ENCODE peak calls at places on chromosomes 6 and 20, in six cellular contexts. One of them, this sample, is unnamed.

GRCh38 chr6:112665815-112666214 is 318.7 kb downstream of the RFPL4B start:
- DNase-seq in RWPE1: no peak
- DNase-seq in progenitor cell of endocrine pancreas: no peak
- DNase-seq in BJ: peak
- DNase-seq in left ventricle myocardium inferior: no peak
- DNase-seq in choroid plexus epithelial cell: peak
- DNase-seq in this sample: no peak

GRCh38 chr20:19108181-19108580 is 104.3 kb upstream of the SLC24A3 start:
- DNase-seq in RWPE1: no peak
- DNase-seq in left ventricle myocardium inferior: no peak
- DNase-seq in choroid plexus epithelial cell: no peak
- DNase-seq in progenitor cell of endocrine pancreas: no peak
- DNase-seq in BJ: no peak
- DNase-seq in this sample: no peak

GRCh38 chr6:134757911-134758361 is 192.0 kb downstream of the ALDH8A1 start:
- DNase-seq in RWPE1: peak
- DNase-seq in left ventricle myocardium inferior: no peak
- DNase-seq in progenitor cell of endocrine pancreas: no peak
- DNase-seq in choroid plexus epithelial cell: no peak
- DNase-seq in BJ: no peak
- DNase-seq in this sample: no peak

GRCh38 chr20:1265226-1265915 is 723 bp upstream of the SNPH start:
- DNase-seq in choroid plexus epithelial cell: no peak
- DNase-seq in RWPE1: no peak
- DNase-seq in progenitor cell of endocrine pancreas: no peak
- DNase-seq in left ventricle myocardium inferior: no peak
- DNase-seq in BJ: no peak
- DNase-seq in this sample: no peak

GRCh38 chr6:1554241-1554880 is 55.4 kb upstream of the FOXC1 start:
- DNase-seq in left ventricle myocardium inferior: no peak
- DNase-seq in BJ: no peak
- DNase-seq in progenitor cell of endocrine pancreas: no peak
- DNase-seq in choroid plexus epithelial cell: peak
- DNase-seq in RWPE1: peak
- DNase-seq in this sample: no peak

GRCh38 chr6:90290991-90291390 is 5.7 kb downstream of the BACH2 start:
- DNase-seq in RWPE1: no peak
- DNase-seq in progenitor cell of endocrine pancreas: no peak
- DNase-seq in left ventricle myocardium inferior: no peak
- DNase-seq in choroid plexus epithelial cell: no peak
- DNase-seq in BJ: no peak
- DNase-seq in this sample: no peak

GRCh38 chr6:128111096-128111495 is 210.2 kb upstream of the THEMIS start:
- DNase-seq in BJ: no peak
- DNase-seq in progenitor cell of endocrine pancreas: no peak
- DNase-seq in left ventricle myocardium inferior: no peak
- DNase-seq in RWPE1: no peak
- DNase-seq in choroid plexus epithelial cell: peak
- DNase-seq in this sample: no peak

GRCh38 chr20:9246731-9247130 is 177.8 kb downstream of the PLCB4 start:
- DNase-seq in left ventricle myocardium inferior: no peak
- DNase-seq in RWPE1: no peak
- DNase-seq in progenitor cell of endocrine pancreas: no peak
- DNase-seq in BJ: no peak
- DNase-seq in choroid plexus epithelial cell: no peak
- DNase-seq in this sample: no peak

GRCh38 chr20:40563296-40563950 is 125.6 kb downstream of the MAFB start:
- DNase-seq in RWPE1: peak
- DNase-seq in progenitor cell of endocrine pancreas: no peak
- DNase-seq in choroid plexus epithelial cell: peak
- DNase-seq in left ventricle myocardium inferior: no peak
- DNase-seq in BJ: no peak
- DNase-seq in this sample: no peak

GRCh38 chr6:157755032-157755751 is 67.9 kb upstream of the SNX9 start:
- DNase-seq in BJ: peak
- DNase-seq in left ventricle myocardium inferior: no peak
- DNase-seq in progenitor cell of endocrine pancreas: no peak
- DNase-seq in choroid plexus epithelial cell: peak
- DNase-seq in RWPE1: no peak
- DNase-seq in this sample: no peak

GRCh38 chr6:34491091-34491430 is 25.2 kb downstream of the PACSIN1 start:
- DNase-seq in choroid plexus epithelial cell: peak
- DNase-seq in progenitor cell of endocrine pancreas: no peak
- DNase-seq in left ventricle myocardium inferior: no peak
- DNase-seq in RWPE1: no peak
- DNase-seq in BJ: no peak
- DNase-seq in this sample: no peak

GRCh38 chr6:2554651-2555050 is 196.1 kb downstream of the MYLK4 start:
- DNase-seq in RWPE1: peak
- DNase-seq in choroid plexus epithelial cell: no peak
- DNase-seq in BJ: no peak
- DNase-seq in progenitor cell of endocrine pancreas: no peak
- DNase-seq in left ventricle myocardium inferior: no peak
- DNase-seq in this sample: no peak

GRCh38 chr6:25250878-25251277 is 28.3 kb upstream of the CARMIL1 start:
- DNase-seq in choroid plexus epithelial cell: peak
- DNase-seq in progenitor cell of endocrine pancreas: no peak
- DNase-seq in RWPE1: peak
- DNase-seq in BJ: no peak
- DNase-seq in left ventricle myocardium inferior: no peak
- DNase-seq in this sample: no peak

GRCh38 chr20:57610261-57610952 is 9.8 kb downstream of the ZBP1 start:
- DNase-seq in RWPE1: no peak
- DNase-seq in BJ: no peak
- DNase-seq in left ventricle myocardium inferior: no peak
- DNase-seq in progenitor cell of endocrine pancreas: no peak
- DNase-seq in choroid plexus epithelial cell: no peak
- DNase-seq in this sample: no peak

GRCh38 chr6:98215531-98215930 is 618.8 kb upstream of the POU3F2 start:
- DNase-seq in choroid plexus epithelial cell: no peak
- DNase-seq in left ventricle myocardium inferior: no peak
- DNase-seq in RWPE1: no peak
- DNase-seq in BJ: no peak
- DNase-seq in progenitor cell of endocrine pancreas: no peak
- DNase-seq in this sample: no peak

GRCh38 chr6:84601366-84601765 is 163.0 kb downstream of the TBX18 start:
- DNase-seq in choroid plexus epithelial cell: no peak
- DNase-seq in progenitor cell of endocrine pancreas: no peak
- DNase-seq in RWPE1: no peak
- DNase-seq in BJ: no peak
- DNase-seq in left ventricle myocardium inferior: no peak
- DNase-seq in this sample: no peak

GRCh38 chr20:49674383-49675352 is 39.0 kb downstream of the B4GALT5 start:
- DNase-seq in choroid plexus epithelial cell: no peak
- DNase-seq in left ventricle myocardium inferior: no peak
- DNase-seq in progenitor cell of endocrine pancreas: no peak
- DNase-seq in RWPE1: peak
- DNase-seq in BJ: no peak
- DNase-seq in this sample: no peak

GRCh38 chr6:133184798-133185380 is 56.3 kb upstream of the EYA4 start:
- DNase-seq in choroid plexus epithelial cell: peak
- DNase-seq in progenitor cell of endocrine pancreas: no peak
- DNase-seq in RWPE1: peak
- DNase-seq in BJ: no peak
- DNase-seq in left ventricle myocardium inferior: no peak
- DNase-seq in this sample: no peak

GRCh38 chr6:142279350-142280180 is 22.2 kb upstream of the ADGRG6 start:
- DNase-seq in BJ: no peak
- DNase-seq in choroid plexus epithelial cell: peak
- DNase-seq in progenitor cell of endocrine pancreas: no peak
- DNase-seq in RWPE1: peak
- DNase-seq in left ventricle myocardium inferior: no peak
- DNase-seq in this sample: no peak

GRCh38 chr20:24896984-24897383 is 52.1 kb upstream of the CST7 start:
- DNase-seq in left ventricle myocardium inferior: no peak
- DNase-seq in progenitor cell of endocrine pancreas: no peak
- DNase-seq in BJ: no peak
- DNase-seq in choroid plexus epithelial cell: no peak
- DNase-seq in RWPE1: no peak
- DNase-seq in this sample: no peak

GRCh38 chr6:118748311-118749062 is 97.1 kb upstream of the CEP85L start:
- DNase-seq in RWPE1: no peak
- DNase-seq in choroid plexus epithelial cell: no peak
- DNase-seq in progenitor cell of endocrine pancreas: no peak
- DNase-seq in left ventricle myocardium inferior: no peak
- DNase-seq in BJ: no peak
- DNase-seq in this sample: no peak

GRCh38 chr20:51142448-51142847 is 119.5 kb upstream of the KCNG1 start:
- DNase-seq in left ventricle myocardium inferior: no peak
- DNase-seq in BJ: no peak
- DNase-seq in choroid plexus epithelial cell: no peak
- DNase-seq in RWPE1: no peak
- DNase-seq in progenitor cell of endocrine pancreas: no peak
- DNase-seq in this sample: no peak

DNA sequence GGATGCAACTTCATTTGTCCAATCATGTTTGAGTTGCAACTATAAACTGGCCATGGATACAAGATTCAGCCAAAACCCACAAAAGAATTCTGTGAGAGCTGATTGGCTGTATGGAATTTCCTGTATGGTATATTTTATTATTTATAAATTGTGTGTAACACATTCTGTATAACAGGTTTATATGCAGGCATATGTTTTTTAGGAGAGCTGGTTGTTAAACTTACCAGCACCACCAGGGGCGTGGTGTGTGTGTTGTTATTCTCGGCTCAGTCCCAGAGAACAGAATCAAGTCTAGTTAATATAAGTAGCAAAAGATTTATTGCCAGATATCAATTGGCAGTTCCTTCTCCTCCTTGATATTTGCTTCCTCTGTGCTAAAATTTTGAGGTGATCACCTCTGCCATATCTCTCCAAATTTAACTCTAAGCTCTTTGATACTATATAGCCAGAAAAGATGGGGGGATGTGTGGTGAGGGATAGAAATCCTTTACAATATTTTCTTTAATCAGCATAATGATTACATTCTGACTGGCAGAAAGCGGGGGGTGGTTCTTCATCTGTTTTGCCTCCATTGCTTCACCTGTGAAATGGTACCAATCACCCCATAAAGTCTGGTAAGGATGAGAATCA is 22.9 kb downstream of the CNBD2 start:
- DNase-seq in BJ: no peak
- DNase-seq in progenitor cell of endocrine pancreas: no peak
- DNase-seq in choroid plexus epithelial cell: peak
- DNase-seq in RWPE1: peak
- DNase-seq in left ventricle myocardium inferior: no peak
- DNase-seq in this sample: no peak
- TF ChIP-seq CTCF in BJ: peak
- TF ChIP-seq CTCF in progenitor cell of endocrine pancreas: peak
- TF ChIP-seq CTCF in choroid plexus epithelial cell: peak
- TF ChIP-seq CTCF in RWPE1: peak
- TF ChIP-seq CTCF in left ventricle myocardium inferior: peak
- TF ChIP-seq CTCF in this sample: peak

DNA sequence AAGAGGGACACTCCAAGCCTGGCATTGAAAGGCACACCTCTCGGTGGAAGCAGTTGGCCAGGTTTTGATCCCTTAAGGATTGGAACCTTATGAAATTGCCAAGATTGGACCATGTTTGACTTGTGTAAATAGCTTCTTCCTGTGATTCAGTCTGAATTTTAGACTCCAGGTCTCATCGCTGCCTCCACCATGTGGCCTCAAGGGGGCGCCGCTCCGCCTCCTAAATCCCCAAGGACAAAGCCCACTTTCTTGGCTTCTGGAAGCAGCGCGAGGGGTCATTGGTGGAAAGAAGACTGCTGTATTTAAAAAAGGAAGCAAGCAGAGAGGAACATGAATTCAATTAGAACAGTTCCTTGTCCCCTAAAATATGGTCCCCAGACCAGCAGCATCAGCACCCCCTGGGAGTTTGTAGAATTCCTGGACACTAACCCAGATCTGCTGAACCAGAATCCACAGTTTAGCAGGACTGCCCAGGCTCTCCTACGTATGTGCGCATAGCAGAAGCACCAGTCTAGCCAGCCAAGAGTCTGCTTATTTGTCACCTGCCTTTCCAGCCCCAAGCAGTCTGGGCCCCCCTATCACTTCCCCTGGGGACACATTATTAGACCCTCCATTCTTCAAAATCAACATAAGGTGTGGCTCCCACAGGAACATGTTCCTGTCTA is 108.5 kb downstream of the LY86 start:
- DNase-seq in left ventricle myocardium inferior: peak
- DNase-seq in choroid plexus epithelial cell: peak
- DNase-seq in progenitor cell of endocrine pancreas: peak
- DNase-seq in BJ: no peak
- DNase-seq in RWPE1: peak
- DNase-seq in this sample: peak
- TF ChIP-seq CTCF in left ventricle myocardium inferior: peak
- TF ChIP-seq CTCF in choroid plexus epithelial cell: peak
- TF ChIP-seq CTCF in progenitor cell of endocrine pancreas: peak
- TF ChIP-seq CTCF in BJ: peak
- TF ChIP-seq CTCF in RWPE1: peak
- TF ChIP-seq CTCF in this sample: peak

DNA sequence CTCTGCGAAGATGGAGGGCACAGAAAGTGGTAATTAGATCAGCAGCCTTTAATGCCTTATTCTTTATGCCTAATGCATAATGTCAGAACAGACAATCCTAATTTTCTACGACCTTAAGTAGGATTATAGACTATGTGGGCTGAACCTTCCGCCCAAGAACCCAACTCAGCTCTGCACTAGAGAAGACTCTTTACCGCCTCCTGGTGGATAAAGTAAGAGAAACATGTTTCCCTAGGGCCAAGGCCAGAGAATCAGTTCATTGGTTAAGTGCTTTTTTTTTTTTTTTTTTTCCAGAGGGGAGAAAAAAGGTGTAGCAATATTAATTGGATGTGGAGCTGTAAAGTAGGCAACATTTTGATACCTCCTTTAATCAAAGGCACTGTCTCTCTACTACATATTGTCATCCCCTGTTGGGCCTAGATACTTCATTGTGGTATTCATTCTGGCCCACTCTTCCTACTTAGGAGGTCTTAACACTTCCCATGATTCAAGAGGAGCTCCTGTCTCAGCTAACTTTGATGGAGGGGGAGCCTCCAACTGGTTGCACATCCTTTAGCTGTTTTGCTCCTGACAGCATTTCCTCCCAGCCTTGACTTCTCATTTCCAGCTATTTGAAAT is 124.9 kb upstream of the NRN1 start:
- DNase-seq in RWPE1: no peak
- DNase-seq in left ventricle myocardium inferior: no peak
- DNase-seq in BJ: no peak
- DNase-seq in choroid plexus epithelial cell: peak
- DNase-seq in progenitor cell of endocrine pancreas: no peak
- DNase-seq in this sample: no peak
- TF ChIP-seq CTCF in RWPE1: peak
- TF ChIP-seq CTCF in left ventricle myocardium inferior: peak
- TF ChIP-seq CTCF in BJ: peak
- TF ChIP-seq CTCF in choroid plexus epithelial cell: peak
- TF ChIP-seq CTCF in progenitor cell of endocrine pancreas: peak
- TF ChIP-seq CTCF in this sample: peak

GRCh38 chr20:11553603-11554002 is 364.1 kb upstream of the BTBD3 start:
- DNase-seq in BJ: no peak
- DNase-seq in left ventricle myocardium inferior: no peak
- DNase-seq in RWPE1: peak
- DNase-seq in progenitor cell of endocrine pancreas: no peak
- DNase-seq in choroid plexus epithelial cell: peak
- DNase-seq in this sample: no peak
- TF ChIP-seq CTCF in BJ: peak
- TF ChIP-seq CTCF in left ventricle myocardium inferior: peak
- TF ChIP-seq CTCF in RWPE1: peak
- TF ChIP-seq CTCF in progenitor cell of endocrine pancreas: peak
- TF ChIP-seq CTCF in choroid plexus epithelial cell: peak
- TF ChIP-seq CTCF in this sample: peak

GRCh38 chr6:116060572-116061283 is at the start of gene FRK:
- DNase-seq in left ventricle myocardium inferior: no peak
- DNase-seq in choroid plexus epithelial cell: peak
- DNase-seq in progenitor cell of endocrine pancreas: peak
- DNase-seq in BJ: peak
- DNase-seq in RWPE1: peak
- DNase-seq in this sample: no peak
- TF ChIP-seq CTCF in left ventricle myocardium inferior: peak
- TF ChIP-seq CTCF in choroid plexus epithelial cell: peak
- TF ChIP-seq CTCF in progenitor cell of endocrine pancreas: peak
- TF ChIP-seq CTCF in BJ: peak
- TF ChIP-seq CTCF in RWPE1: no peak
- TF ChIP-seq CTCF in this sample: peak

GRCh38 chr20:2780948-2781347 is 19.5 kb downstream of the CPXM1 start:
- DNase-seq in progenitor cell of endocrine pancreas: no peak
- DNase-seq in choroid plexus epithelial cell: no peak
- DNase-seq in RWPE1: no peak
- DNase-seq in BJ: no peak
- DNase-seq in left ventricle myocardium inferior: no peak
- DNase-seq in this sample: no peak
- TF ChIP-seq CTCF in progenitor cell of endocrine pancreas: no peak
- TF ChIP-seq CTCF in choroid plexus epithelial cell: no peak
- TF ChIP-seq CTCF in RWPE1: no peak
- TF ChIP-seq CTCF in BJ: no peak
- TF ChIP-seq CTCF in left ventricle myocardium inferior: no peak
- TF ChIP-seq CTCF in this sample: no peak

This sample was measured in neural crest cell.